ENCODE peak calls at places on chromosomes 1 and 21, in six cellular contexts. K is CD14-positive monocyte, X is HFF-Myc, S is fibroblast of villous mesenchyme, R is HuH-7, J is non-pigmented ciliary epithelial cell. W is an unnamed sample.

GRCh38 chr1:2554621-2555387 is 1.4 kb upstream of the TNFRSF14 start:
- DNase-seq in K (no peak), S (no peak), R (peak), X (no peak), J (no peak), W (no peak)

GRCh38 chr1:19918057-19918456 is 5.4 kb downstream of the PLA2G2E start:
- DNase-seq in S (peak), X (peak), R (peak), J (peak), K (peak), W (peak)

GRCh38 chr1:54354899-54355298 is 51.3 kb downstream of the SSBP3 start:
- DNase-seq in K (no peak), J (no peak), R (no peak), X (no peak), S (no peak), W (no peak)

GRCh38 chr1:34928066-34928864 is 1.2 kb downstream of the DLGAP3 start:
- DNase-seq in X (no peak), S (no peak), K (no peak), J (no peak), R (no peak), W (no peak)

GRCh38 chr21:28215214-28215954 is 777.3 kb downstream of the LTN1 start:
- DNase-seq in K (no peak), X (no peak), J (no peak), S (peak), R (no peak), W (peak)

GRCh38 chr1:78833491-78833890 is 173.0 kb downstream of the ADGRL4 start:
- DNase-seq in K (no peak), J (peak), X (peak), R (no peak), S (peak), W (peak)

GRCh38 chr1:43358121-43358745 is 548 bp upstream of the CDC20 start:
- DNase-seq in J (no peak), R (no peak), S (no peak), X (peak), K (no peak), W (peak)

GRCh38 chr21:42674351-42674940 is 21.0 kb downstream of the PDE9A start:
- DNase-seq in S (peak), X (no peak), J (no peak), R (no peak), K (no peak), W (peak)

GRCh38 chr21:36260802-36261201 is 59.2 kb upstream of the MORC3 start:
- DNase-seq in R (no peak), J (no peak), S (no peak), K (no peak), X (no peak), W (no peak)

GRCh38 chr1:13479171-13479856 is 34.5 kb downstream of the LRRC38 start:
- DNase-seq in X (no peak), S (no peak), J (no peak), K (no peak), R (no peak), W (no peak)

GRCh38 chr1:170288155-170288554 is 142.4 kb downstream of the NTMT2 start:
- DNase-seq in X (no peak), K (no peak), R (no peak), J (no peak), S (no peak), W (no peak)

GRCh38 chr1:117615474-117615873 is 9.6 kb downstream of the TENT5C start:
- DNase-seq in S (no peak), X (no peak), K (no peak), R (no peak), J (no peak), W (no peak)

GRCh38 chr1:54305906-54306514 is 100.2 kb downstream of the SSBP3 start:
- DNase-seq in J (no peak), K (no peak), R (no peak), S (no peak), X (no peak), W (no peak)

GRCh38 chr1:8941906-8942305 is 3.8 kb upstream of the CA6 start:
- DNase-seq in S (peak), J (peak), R (peak), K (no peak), X (no peak), W (peak)

GRCh38 chr1:6185635-6186382 is 5.7 kb upstream of the CHD5 start:
- DNase-seq in R (no peak), K (no peak), S (peak), X (no peak), J (no peak), W (peak)

GRCh38 chr1:9164537-9164910 is 35.6 kb upstream of the GPR157 start:
- DNase-seq in X (no peak), K (no peak), S (no peak), R (no peak), J (no peak), W (peak)

GRCh38 chr1:172002725-172003345 is 161.5 kb downstream of the DNM3 start:
- DNase-seq in X (no peak), R (no peak), K (no peak), J (peak), S (peak), W (peak)

GRCh38 chr1:216849141-216849540 is 125.9 kb upstream of the ESRRG start:
- DNase-seq in S (no peak), X (no peak), J (no peak), K (no peak), R (no peak), W (no peak)

GRCh38 chr1:62194651-62195282 is at the start of gene L1TD1:
- DNase-seq in X (no peak), S (no peak), J (no peak), K (no peak), R (no peak), W (peak)

GRCh38 chr1:10679521-10680220 is 116.8 kb downstream of the CASZ1 start:
- DNase-seq in S (peak), R (peak), J (peak), X (peak), K (no peak), W (peak)

GRCh38 chr1:91564888-91565700 is 64.4 kb downstream of the CDC7 start:
- DNase-seq in K (no peak), R (no peak), X (peak), S (no peak), J (no peak), W (no peak)

W was measured in astrocyte of the hippocampus.